ENCODE peak calls at places on chromosomes 13 and 19, in nine cellular contexts. One of them, this sample, is unnamed. For H3K4me1, the result is how much of the 10 kb centered on the place peaks cover.

GRCh38 chr19:10514211-10515145 is 2.8 kb downstream of the S1PR5 start:
- DNase-seq in heart left ventricle: no peak
- DNase-seq in CD8-positive, alpha-beta T cell: peak
- DNase-seq in fibroblast of lung: no peak
- DNase-seq in left ventricle myocardium inferior: no peak
- DNase-seq in left lung: no peak
- DNase-seq in uterus: no peak
- DNase-seq in MM.1S: no peak
- DNase-seq in aorta: no peak
- DNase-seq in this sample: no peak

GRCh38 chr13:31951215-31951678 is 80.3 kb upstream of the FRY start:
- DNase-seq in heart left ventricle: peak
- DNase-seq in CD8-positive, alpha-beta T cell: no peak
- DNase-seq in fibroblast of lung: peak
- DNase-seq in left ventricle myocardium inferior: peak
- DNase-seq in left lung: peak
- DNase-seq in uterus: no peak
- DNase-seq in MM.1S: peak
- DNase-seq in aorta: peak
- DNase-seq in this sample: no peak

GRCh38 chr13:48400090-48400694 is 12.7 kb downstream of the LPAR6 start:
- DNase-seq in heart left ventricle: no peak
- DNase-seq in CD8-positive, alpha-beta T cell: no peak
- DNase-seq in fibroblast of lung: peak
- DNase-seq in left ventricle myocardium inferior: no peak
- DNase-seq in left lung: no peak
- DNase-seq in uterus: no peak
- DNase-seq in MM.1S: no peak
- DNase-seq in aorta: no peak
- DNase-seq in this sample: no peak

GRCh38 chr13:94123543-94123942 is 355.9 kb downstream of the DCT start:
- DNase-seq in heart left ventricle: no peak
- DNase-seq in CD8-positive, alpha-beta T cell: no peak
- DNase-seq in fibroblast of lung: no peak
- DNase-seq in left ventricle myocardium inferior: no peak
- DNase-seq in left lung: no peak
- DNase-seq in uterus: no peak
- DNase-seq in MM.1S: no peak
- DNase-seq in aorta: no peak
- DNase-seq in this sample: no peak

GRCh38 chr19:40646564-40647254 is 43.7 kb downstream of the NUMBL start:
- DNase-seq in heart left ventricle: no peak
- DNase-seq in CD8-positive, alpha-beta T cell: no peak
- DNase-seq in fibroblast of lung: peak
- DNase-seq in left ventricle myocardium inferior: no peak
- DNase-seq in left lung: no peak
- DNase-seq in uterus: no peak
- DNase-seq in MM.1S: no peak
- DNase-seq in aorta: no peak
- DNase-seq in this sample: no peak

GRCh38 chr13:76455960-76456359 is 430.2 kb downstream of the KCTD12 start:
- DNase-seq in heart left ventricle: no peak
- DNase-seq in CD8-positive, alpha-beta T cell: no peak
- DNase-seq in fibroblast of lung: peak
- DNase-seq in left ventricle myocardium inferior: no peak
- DNase-seq in left lung: no peak
- DNase-seq in uterus: no peak
- DNase-seq in MM.1S: no peak
- DNase-seq in aorta: no peak
- DNase-seq in this sample: no peak

GRCh38 chr13:30108913-30109237 is 198.5 kb downstream of the KATNAL1 start:
- DNase-seq in heart left ventricle: no peak
- DNase-seq in CD8-positive, alpha-beta T cell: no peak
- DNase-seq in fibroblast of lung: no peak
- DNase-seq in left ventricle myocardium inferior: no peak
- DNase-seq in left lung: peak
- DNase-seq in uterus: no peak
- DNase-seq in MM.1S: no peak
- DNase-seq in aorta: no peak
- DNase-seq in this sample: no peak

GRCh38 chr19:56476671-56477428 is at the start of gene ZNF667:
- DNase-seq in heart left ventricle: peak
- DNase-seq in CD8-positive, alpha-beta T cell: peak
- DNase-seq in fibroblast of lung: peak
- DNase-seq in left ventricle myocardium inferior: peak
- DNase-seq in left lung: no peak
- DNase-seq in uterus: no peak
- DNase-seq in MM.1S: no peak
- DNase-seq in aorta: peak
- DNase-seq in this sample: no peak

GRCh38 chr19:49425178-49425577 is at the start of gene GFY:
- DNase-seq in heart left ventricle: no peak
- DNase-seq in CD8-positive, alpha-beta T cell: no peak
- DNase-seq in fibroblast of lung: no peak
- DNase-seq in left ventricle myocardium inferior: no peak
- DNase-seq in left lung: no peak
- DNase-seq in uterus: no peak
- DNase-seq in MM.1S: no peak
- DNase-seq in aorta: no peak
- DNase-seq in this sample: no peak

GRCh38 chr19:43532571-43532961 is 422 bp upstream of the ZNF575 start:
- DNase-seq in heart left ventricle: peak
- DNase-seq in CD8-positive, alpha-beta T cell: no peak
- DNase-seq in fibroblast of lung: no peak
- DNase-seq in left ventricle myocardium inferior: no peak
- DNase-seq in left lung: peak
- DNase-seq in uterus: peak
- DNase-seq in MM.1S: peak
- DNase-seq in aorta: peak
- DNase-seq in this sample: no peak

GRCh38 chr13:113749956-113750355 is 9.1 kb upstream of the TMEM255B start:
- DNase-seq in heart left ventricle: no peak
- DNase-seq in CD8-positive, alpha-beta T cell: no peak
- DNase-seq in fibroblast of lung: no peak
- DNase-seq in left ventricle myocardium inferior: no peak
- DNase-seq in left lung: no peak
- DNase-seq in uterus: no peak
- DNase-seq in MM.1S: no peak
- DNase-seq in aorta: peak
- DNase-seq in this sample: no peak

GRCh38 chr19:52741951-52742485 is 7.2 kb upstream of the ZNF611 start:
- DNase-seq in heart left ventricle: no peak
- DNase-seq in CD8-positive, alpha-beta T cell: no peak
- DNase-seq in fibroblast of lung: no peak
- DNase-seq in left ventricle myocardium inferior: no peak
- DNase-seq in left lung: no peak
- DNase-seq in uterus: no peak
- DNase-seq in MM.1S: no peak
- DNase-seq in aorta: no peak
- DNase-seq in this sample: no peak

GRCh38 chr19:19366691-19367396 is 38.6 kb upstream of the GATAD2A start:
- DNase-seq in heart left ventricle: peak
- DNase-seq in CD8-positive, alpha-beta T cell: peak
- DNase-seq in fibroblast of lung: peak
- DNase-seq in left ventricle myocardium inferior: peak
- DNase-seq in left lung: peak
- DNase-seq in uterus: peak
- DNase-seq in MM.1S: peak
- DNase-seq in aorta: peak
- DNase-seq in this sample: peak

GRCh38 chr13:67143544-67144115 is 86.5 kb downstream of the PCDH9 start:
- DNase-seq in heart left ventricle: no peak
- DNase-seq in CD8-positive, alpha-beta T cell: no peak
- DNase-seq in fibroblast of lung: no peak
- DNase-seq in left ventricle myocardium inferior: no peak
- DNase-seq in left lung: no peak
- DNase-seq in uterus: no peak
- DNase-seq in MM.1S: no peak
- DNase-seq in aorta: no peak
- DNase-seq in this sample: no peak

GRCh38 chr19:20162821-20163220 is 4.2 kb upstream of the ZNF486 start:
- DNase-seq in heart left ventricle: no peak
- DNase-seq in CD8-positive, alpha-beta T cell: no peak
- DNase-seq in fibroblast of lung: no peak
- DNase-seq in left ventricle myocardium inferior: no peak
- DNase-seq in left lung: no peak
- DNase-seq in uterus: no peak
- DNase-seq in MM.1S: no peak
- DNase-seq in aorta: no peak
- DNase-seq in this sample: no peak

GRCh38 chr13:20231839-20232555 is at the start of gene GJB6:
- DNase-seq in heart left ventricle: no peak
- DNase-seq in CD8-positive, alpha-beta T cell: no peak
- DNase-seq in fibroblast of lung: no peak
- DNase-seq in left ventricle myocardium inferior: no peak
- DNase-seq in left lung: no peak
- DNase-seq in uterus: no peak
- DNase-seq in MM.1S: no peak
- DNase-seq in aorta: no peak
- DNase-seq in this sample: no peak

GRCh38 chr13:74015137-74015536 is 119.1 kb downstream of the KLF12 start:
- DNase-seq in heart left ventricle: no peak
- DNase-seq in CD8-positive, alpha-beta T cell: no peak
- DNase-seq in fibroblast of lung: no peak
- DNase-seq in left ventricle myocardium inferior: no peak
- DNase-seq in left lung: no peak
- DNase-seq in uterus: no peak
- DNase-seq in MM.1S: no peak
- DNase-seq in aorta: no peak
- DNase-seq in this sample: no peak

GRCh38 chr13:86282450-86282849 is 483.2 kb upstream of the SLITRK6 start:
- DNase-seq in heart left ventricle: no peak
- DNase-seq in CD8-positive, alpha-beta T cell: no peak
- DNase-seq in fibroblast of lung: peak
- DNase-seq in left ventricle myocardium inferior: no peak
- DNase-seq in left lung: no peak
- DNase-seq in uterus: no peak
- DNase-seq in MM.1S: peak
- DNase-seq in aorta: no peak
- DNase-seq in this sample: no peak

DNA sequence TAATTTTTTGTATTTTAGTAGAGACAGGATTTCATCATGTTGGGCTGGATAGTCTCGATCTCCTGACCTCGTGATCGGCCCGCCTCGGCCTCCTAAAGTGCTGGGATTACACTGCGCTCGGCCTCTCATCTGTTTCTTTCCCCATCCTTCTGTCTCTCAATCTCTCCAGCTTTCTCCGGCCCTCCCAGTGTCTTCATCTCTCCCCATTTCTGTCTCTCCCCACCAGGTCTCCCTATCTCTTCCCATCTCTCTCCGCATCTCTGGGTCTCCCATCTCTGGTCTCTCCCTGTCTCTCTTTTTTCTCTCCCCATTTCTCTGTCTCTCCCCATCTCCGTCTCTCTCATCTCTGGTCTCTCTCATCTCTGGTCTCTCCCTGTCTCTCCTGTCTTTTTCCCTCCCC is 12.2 kb upstream of the NFIX start:
- DNase-seq in heart left ventricle: no peak
- DNase-seq in CD8-positive, alpha-beta T cell: no peak
- DNase-seq in fibroblast of lung: no peak
- DNase-seq in left ventricle myocardium inferior: no peak
- DNase-seq in left lung: no peak
- DNase-seq in uterus: no peak
- DNase-seq in MM.1S: no peak
- DNase-seq in aorta: no peak
- DNase-seq in this sample: no peak
- H3K4me3 ChIP-seq in heart left ventricle: peak
- H3K4me3 ChIP-seq in CD8-positive, alpha-beta T cell: no peak
- H3K4me3 ChIP-seq in fibroblast of lung: peak
- H3K4me3 ChIP-seq in left ventricle myocardium inferior: peak
- H3K4me3 ChIP-seq in left lung: no peak
- H3K4me3 ChIP-seq in uterus: no peak
- H3K4me3 ChIP-seq in MM.1S: peak
- H3K4me3 ChIP-seq in aorta: no peak
- H3K4me3 ChIP-seq in this sample: peak

GRCh38 chr19:42126565-42126964 is 5.7 kb downstream of the POU2F2 start:
- DNase-seq in heart left ventricle: no peak
- DNase-seq in CD8-positive, alpha-beta T cell: no peak
- DNase-seq in fibroblast of lung: no peak
- DNase-seq in left ventricle myocardium inferior: no peak
- DNase-seq in left lung: no peak
- DNase-seq in uterus: no peak
- DNase-seq in MM.1S: no peak
- DNase-seq in aorta: no peak
- DNase-seq in this sample: no peak
- H3K4me1 ChIP-seq in heart left ventricle: under half
- H3K4me1 ChIP-seq in CD8-positive, alpha-beta T cell: half or more
- H3K4me1 ChIP-seq in fibroblast of lung: under half
- H3K4me1 ChIP-seq in left ventricle myocardium inferior: under half
- H3K4me1 ChIP-seq in left lung: half or more
- H3K4me1 ChIP-seq in uterus: under half
- H3K4me1 ChIP-seq in MM.1S: under half
- H3K4me1 ChIP-seq in aorta: under half
- H3K4me1 ChIP-seq in this sample: under half

GRCh38 chr13:110232146-110232545 is 74.8 kb downstream of the COL4A1 start:
- DNase-seq in heart left ventricle: no peak
- DNase-seq in CD8-positive, alpha-beta T cell: no peak
- DNase-seq in fibroblast of lung: no peak
- DNase-seq in left ventricle myocardium inferior: no peak
- DNase-seq in left lung: no peak
- DNase-seq in uterus: no peak
- DNase-seq in MM.1S: no peak
- DNase-seq in aorta: no peak
- DNase-seq in this sample: no peak

GRCh38 chr13:110231348-110232047 is 75.5 kb downstream of the COL4A1 start:
- DNase-seq in heart left ventricle: no peak
- DNase-seq in CD8-positive, alpha-beta T cell: no peak
- DNase-seq in fibroblast of lung: no peak
- DNase-seq in left ventricle myocardium inferior: no peak
- DNase-seq in left lung: no peak
- DNase-seq in uterus: no peak
- DNase-seq in MM.1S: no peak
- DNase-seq in aorta: no peak
- DNase-seq in this sample: no peak

GRCh38 chr13:110233682-110234280 is 73.2 kb downstream of the COL4A1 start:
- DNase-seq in heart left ventricle: no peak
- DNase-seq in CD8-positive, alpha-beta T cell: no peak
- DNase-seq in fibroblast of lung: no peak
- DNase-seq in left ventricle myocardium inferior: no peak
- DNase-seq in left lung: no peak
- DNase-seq in uterus: no peak
- DNase-seq in MM.1S: no peak
- DNase-seq in aorta: no peak
- DNase-seq in this sample: no peak

GRCh38 chr13:110233181-110233641 is 73.7 kb downstream of the COL4A1 start:
- DNase-seq in heart left ventricle: peak
- DNase-seq in CD8-positive, alpha-beta T cell: no peak
- DNase-seq in fibroblast of lung: peak
- DNase-seq in left ventricle myocardium inferior: peak
- DNase-seq in left lung: no peak
- DNase-seq in uterus: peak
- DNase-seq in MM.1S: no peak
- DNase-seq in aorta: peak
- DNase-seq in this sample: no peak

GRCh38 chr13:110232756-110233155 is 74.2 kb downstream of the COL4A1 start:
- DNase-seq in heart left ventricle: peak
- DNase-seq in CD8-positive, alpha-beta T cell: no peak
- DNase-seq in fibroblast of lung: no peak
- DNase-seq in left ventricle myocardium inferior: no peak
- DNase-seq in left lung: no peak
- DNase-seq in uterus: no peak
- DNase-seq in MM.1S: no peak
- DNase-seq in aorta: no peak
- DNase-seq in this sample: no peak
- H3K27ac ChIP-seq in heart left ventricle: peak
- H3K27ac ChIP-seq in CD8-positive, alpha-beta T cell: no peak
- H3K27ac ChIP-seq in fibroblast of lung: peak
- H3K27ac ChIP-seq in left ventricle myocardium inferior: peak
- H3K27ac ChIP-seq in left lung: peak
- H3K27ac ChIP-seq in uterus: peak
- H3K27ac ChIP-seq in MM.1S: no peak
- H3K27ac ChIP-seq in aorta: peak
- H3K27ac ChIP-seq in this sample: no peak

GRCh38 chr19:13823256-13823655 is 28.0 kb downstream of the ZSWIM4 start:
- DNase-seq in heart left ventricle: peak
- DNase-seq in CD8-positive, alpha-beta T cell: no peak
- DNase-seq in fibroblast of lung: no peak
- DNase-seq in left ventricle myocardium inferior: peak
- DNase-seq in left lung: no peak
- DNase-seq in uterus: peak
- DNase-seq in MM.1S: no peak
- DNase-seq in aorta: no peak
- DNase-seq in this sample: no peak
- H3K4me3 ChIP-seq in heart left ventricle: no peak
- H3K4me3 ChIP-seq in CD8-positive, alpha-beta T cell: no peak
- H3K4me3 ChIP-seq in fibroblast of lung: no peak
- H3K4me3 ChIP-seq in left ventricle myocardium inferior: no peak
- H3K4me3 ChIP-seq in left lung: no peak
- H3K4me3 ChIP-seq in uterus: no peak
- H3K4me3 ChIP-seq in MM.1S: no peak
- H3K4me3 ChIP-seq in aorta: no peak
- H3K4me3 ChIP-seq in this sample: no peak